ENCODE peak calls at places on chromosomes 7 and 10, in ten cellular contexts. W is ovary, C is spleen, X is K562, D is A549, O is uterus, L is sigmoid colon, M is IMR-90, J is GM12878, A is right lobe of liver. I is an unnamed sample.

GRCh38 chr7:158821173-158822021 is 7.9 kb downstream of the ESYT2 start:
- DNase-seq in W (peak), C (no peak), X (peak), D (peak), O (no peak), L (no peak), M (peak), J (no peak), A (no peak), I (no peak)

GRCh38 chr10:63866075-63866746 is 345.0 kb downstream of the REEP3 start:
- DNase-seq in W (peak), C (no peak), X (peak), D (peak), O (peak), L (peak), M (peak), J (peak), A (no peak), I (peak)

GRCh38 chr7:36011588-36011965 is 141.5 kb upstream of the EEPD1 start:
- DNase-seq in W (no peak), C (no peak), X (no peak), D (no peak), O (no peak), L (no peak), M (no peak), J (no peak), A (no peak), I (no peak)

GRCh38 chr7:64880322-64881297 is 22.5 kb upstream of the ZNF273 start:
- DNase-seq in W (no peak), C (no peak), X (no peak), D (no peak), O (no peak), L (peak), M (no peak), J (no peak), A (peak), I (no peak)

GRCh38 chr7:18116661-18117060 is 89.0 kb upstream of the PRPS1L1 start:
- DNase-seq in W (no peak), C (no peak), X (no peak), D (no peak), O (no peak), L (no peak), M (no peak), J (no peak), A (no peak), I (no peak)

GRCh38 chr10:99733366-99733765 is 1.3 kb downstream of the CUTC start:
- DNase-seq in W (no peak), C (no peak), X (peak), D (peak), O (no peak), L (no peak), M (peak), J (no peak), A (no peak), I (no peak)

GRCh38 chr10:126955396-126955795 is 50.2 kb downstream of the DOCK1 start:
- DNase-seq in W (no peak), C (no peak), X (no peak), D (no peak), O (no peak), L (no peak), M (no peak), J (no peak), A (no peak), I (no peak)

GRCh38 chr7:111137296-111138195 is 46.6 kb downstream of the LRRN3 start:
- DNase-seq in W (no peak), C (peak), X (no peak), D (no peak), O (no peak), L (no peak), M (peak), J (no peak), A (no peak), I (no peak)

GRCh38 chr10:62873866-62874265 is 57.7 kb upstream of the EGR2 start:
- DNase-seq in W (no peak), C (no peak), X (no peak), D (no peak), O (no peak), L (no peak), M (no peak), J (no peak), A (no peak), I (no peak)

GRCh38 chr10:72009430-72010081 is 45.4 kb downstream of the CHST3 start:
- DNase-seq in W (peak), C (peak), X (no peak), D (no peak), O (peak), L (peak), M (peak), J (no peak), A (peak), I (no peak)

GRCh38 chr7:133678137-133678814 is 425.4 kb downstream of the EXOC4 start:
- DNase-seq in W (no peak), C (no peak), X (no peak), D (no peak), O (no peak), L (no peak), M (no peak), J (no peak), A (no peak), I (no peak)

GRCh38 chr7:134996097-134996550 is 9.8 kb downstream of the AGBL3 start:
- DNase-seq in W (no peak), C (no peak), X (no peak), D (peak), O (peak), L (no peak), M (peak), J (peak), A (no peak), I (no peak)

GRCh38 chr7:130515315-130516047 is 23.6 kb downstream of the MEST start:
- DNase-seq in W (no peak), C (no peak), X (no peak), D (no peak), O (no peak), L (no peak), M (no peak), J (no peak), A (no peak), I (no peak)

GRCh38 chr10:123309740-123310139 is 155.5 kb downstream of the BUB3 start:
- DNase-seq in W (no peak), C (no peak), X (no peak), D (no peak), O (no peak), L (no peak), M (no peak), J (no peak), A (no peak), I (no peak)

DNA sequence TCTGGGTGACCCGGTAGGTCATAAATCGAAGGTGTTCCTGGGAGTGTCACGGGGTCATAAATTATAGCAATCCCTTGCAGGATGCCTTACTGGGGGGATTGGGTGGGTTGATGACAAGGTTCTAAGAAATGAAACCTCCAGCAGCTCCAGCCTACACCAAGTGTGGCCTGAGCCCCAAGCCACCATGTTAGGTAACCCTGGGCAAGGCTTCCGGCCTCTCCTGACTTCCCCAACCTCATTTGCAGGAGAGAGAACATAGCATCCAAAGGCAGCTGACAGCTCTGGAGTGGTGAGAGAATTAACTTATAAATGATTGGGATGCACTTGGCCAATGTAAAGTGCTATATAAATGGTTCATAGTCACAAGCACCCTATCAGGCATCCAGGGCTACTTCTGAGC is 52.8 kb upstream of the TMEM273 start:
- DNase-seq in W (no peak), C (no peak), X (no peak), D (no peak), O (no peak), L (no peak), M (no peak), J (no peak), A (no peak), I (no peak)
- TF ChIP-seq POLR2A in W (no peak), C (no peak), X (no peak), D (no peak), O (no peak), L (no peak), M (no peak), J (no peak), A (no peak), I (no peak)

GRCh38 chr7:3648276-3648675 is 347.2 kb downstream of the SDK1 start:
- DNase-seq in W (no peak), C (no peak), X (no peak), D (no peak), O (no peak), L (no peak), M (peak), J (no peak), A (no peak), I (no peak)
- TF ChIP-seq POLR2A in W (no peak), C (no peak), X (no peak), D (no peak), O (no peak), L (no peak), M (no peak), J (no peak), A (no peak), I (no peak)

DNA sequence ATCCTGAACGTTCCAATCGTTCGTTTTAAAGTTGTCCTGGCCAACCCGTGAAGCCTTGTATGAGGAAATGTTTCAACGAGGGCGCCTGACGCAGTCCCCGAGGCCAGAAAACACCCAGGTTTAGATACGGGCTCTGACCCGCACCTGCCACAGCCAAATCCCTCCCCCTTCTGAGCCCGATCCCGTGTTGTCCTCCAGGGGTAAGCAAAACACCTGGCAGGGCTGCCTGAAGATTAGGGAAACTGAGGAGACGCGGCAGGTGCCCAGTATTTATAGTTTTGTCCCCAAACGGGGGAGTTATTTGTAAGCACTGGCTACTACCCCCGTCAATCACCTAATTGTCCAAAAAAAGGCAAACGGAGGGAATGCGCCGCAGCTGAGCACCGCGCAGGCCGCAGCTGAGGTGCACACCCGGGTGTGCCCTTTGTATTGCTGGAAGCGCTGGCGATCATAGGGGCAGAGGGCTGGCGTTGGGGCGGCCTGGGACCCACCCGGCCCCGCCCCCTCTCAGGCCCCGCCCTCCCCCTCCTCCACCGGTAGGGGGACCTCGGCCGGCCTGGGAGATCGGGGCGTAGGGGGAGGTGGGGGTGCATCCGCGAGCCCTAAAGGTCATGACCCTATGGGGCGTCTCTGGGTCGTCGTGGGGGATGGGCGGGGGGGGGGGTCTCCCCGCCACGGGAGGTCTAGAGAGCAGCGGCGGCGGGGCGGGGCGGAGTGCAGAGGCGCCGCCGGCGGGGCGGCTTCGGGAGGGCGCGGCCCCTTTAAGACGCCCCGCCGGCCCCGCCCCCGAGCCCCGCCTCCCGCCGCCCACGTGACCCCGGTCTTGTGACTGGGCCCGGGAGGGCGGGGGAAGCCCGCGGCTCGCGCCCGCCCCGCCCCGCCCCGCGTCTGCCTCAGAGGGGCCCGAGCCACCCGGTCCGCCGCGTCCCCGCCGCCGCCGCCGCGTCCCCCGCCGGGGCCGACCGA is at the start of gene BRI3:
- DNase-seq in W (peak), C (peak), X (peak), D (peak), O (peak), L (peak), M (peak), J (peak), A (peak), I (peak)
- TF ChIP-seq POLR2A in W (peak), C (peak), X (peak), D (peak), O (peak), L (peak), M (peak), J (peak), A (peak), I (peak)

DNA sequence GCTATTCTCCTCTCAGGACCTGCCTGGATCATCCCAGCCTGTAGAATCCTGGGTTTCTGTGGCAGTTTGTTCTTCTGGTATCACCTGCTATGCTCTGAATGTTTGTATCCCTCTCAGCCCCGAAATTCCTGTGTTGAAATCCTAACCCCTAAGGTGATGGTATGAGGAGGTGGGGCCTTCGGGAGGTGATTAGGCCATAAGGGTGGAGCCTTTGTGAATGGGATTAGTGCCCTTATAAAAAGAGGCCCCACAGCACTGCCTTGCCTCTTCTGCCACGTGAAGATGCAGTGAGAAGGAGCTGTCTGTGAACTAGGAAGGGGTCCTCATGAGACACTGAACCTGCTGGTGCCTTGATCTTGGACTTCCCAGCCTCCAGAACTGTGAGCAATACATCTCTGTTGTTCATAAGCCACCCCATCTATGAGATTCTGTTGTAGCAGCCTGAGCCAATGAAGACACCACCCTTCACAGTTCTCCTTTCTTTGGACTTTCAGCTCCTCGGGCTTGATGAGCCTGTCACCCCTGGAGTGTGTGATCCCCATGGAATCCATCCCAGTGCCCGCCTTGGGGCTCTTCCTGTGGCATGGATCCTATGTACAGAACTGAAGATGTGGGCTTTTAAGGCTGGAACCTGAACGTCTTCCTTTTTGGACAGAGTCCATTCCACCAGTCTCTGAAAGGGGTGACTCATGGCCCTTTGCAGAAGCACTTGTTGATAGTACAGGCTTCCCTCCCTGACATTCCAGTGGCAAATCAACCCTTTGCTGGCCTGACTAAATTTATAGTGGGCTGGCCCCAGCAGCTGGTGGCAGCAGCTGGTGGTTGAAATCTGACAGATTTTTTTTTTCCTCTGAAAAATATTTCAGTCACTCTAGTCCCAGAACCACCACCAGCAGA is 138.0 kb downstream of the TACC2 start:
- DNase-seq in W (no peak), C (no peak), X (no peak), D (peak), O (peak), L (peak), M (peak), J (no peak), A (no peak), I (peak)
- TF ChIP-seq POLR2A in W (no peak), C (no peak), X (no peak), D (no peak), O (no peak), L (no peak), M (no peak), J (no peak), A (no peak), I (no peak)

GRCh38 chr7:152462995-152463713 is 27.4 kb upstream of the KMT2C start:
- DNase-seq in W (no peak), C (no peak), X (peak), D (no peak), O (peak), L (no peak), M (peak), J (no peak), A (no peak), I (peak)
- TF ChIP-seq POLR2A in W (peak), C (no peak), X (peak), D (peak), O (peak), L (peak), M (no peak), J (no peak), A (peak), I (peak)

GRCh38 chr10:50623299-50624153 is at the start of gene SGMS1:
- DNase-seq in W (peak), C (peak), X (peak), D (peak), O (peak), L (peak), M (peak), J (no peak), A (peak), I (peak)
- TF ChIP-seq POLR2A in W (peak), C (no peak), X (no peak), D (peak), O (no peak), L (no peak), M (no peak), J (peak), A (peak), I (peak)

GRCh38 chr7:142807855-142808460 is 37.2 kb downstream of the PRSS2 start:
- DNase-seq in W (no peak), C (no peak), X (peak), D (no peak), O (no peak), L (no peak), M (peak), J (peak), A (no peak), I (no peak)

GRCh38 chr7:142809671-142810070 is 38.9 kb downstream of the PRSS2 start:
- DNase-seq in W (no peak), C (no peak), X (no peak), D (no peak), O (no peak), L (no peak), M (no peak), J (no peak), A (no peak), I (no peak)

GRCh38 chr7:142806957-142807356 is 36.2 kb downstream of the PRSS2 start:
- DNase-seq in W (no peak), C (no peak), X (no peak), D (no peak), O (no peak), L (no peak), M (no peak), J (no peak), A (no peak), I (no peak)

GRCh38 chr7:142808802-142809583 is 38.2 kb downstream of the PRSS2 start:
- DNase-seq in W (no peak), C (peak), X (peak), D (no peak), O (no peak), L (no peak), M (peak), J (peak), A (no peak), I (no peak)

GRCh38 chr7:142808461-142808801 is 37.7 kb downstream of the PRSS2 start:
- DNase-seq in W (no peak), C (no peak), X (peak), D (no peak), O (no peak), L (no peak), M (no peak), J (no peak), A (no peak), I (no peak)
- TF ChIP-seq POLR2A in W (no peak), C (no peak), X (no peak), D (no peak), O (no peak), L (no peak), M (no peak), J (no peak), A (no peak), I (no peak)